ENCODE peak calls at places on chromosomes 6 and 20, in four cellular contexts. F is NCI-H1694, G is lung, N is T-helper 17 cell. T is an unnamed sample.

GRCh38 chr6:30954631-30955366 is 14.0 kb downstream of the MUCL3 start:
- DNase-seq in F (no peak), G (no peak), N (no peak), T (no peak)

GRCh38 chr6:7051780-7052440 is 55.9 kb upstream of the RREB1 start:
- DNase-seq in F (peak), G (peak), N (peak), T (peak)

GRCh38 chr20:34713194-34713943 is 9.2 kb downstream of the TP53INP2 start:
- DNase-seq in F (peak), G (no peak), N (no peak), T (no peak)

GRCh38 chr20:37356387-37356786 is 10.4 kb downstream of the SRC start:
- DNase-seq in F (no peak), G (peak), N (no peak), T (no peak)

GRCh38 chr6:54419885-54420284 is 111.6 kb downstream of the TINAG start:
- DNase-seq in F (no peak), G (no peak), N (no peak), T (no peak)

GRCh38 chr6:97189767-97190166 is 93.2 kb downstream of the MMS22L start:
- DNase-seq in F (no peak), G (no peak), N (no peak), T (no peak)

GRCh38 chr6:13260831-13261230 is 67.5 kb downstream of the TBC1D7 start:
- DNase-seq in F (no peak), G (no peak), N (no peak), T (no peak)

GRCh38 chr6:93550551-93551276 is 131.4 kb upstream of the EPHA7 start:
- DNase-seq in F (peak), G (no peak), N (no peak), T (no peak)

GRCh38 chr6:27078734-27079357 is 168.7 kb upstream of the PRSS16 start:
- DNase-seq in F (peak), G (peak), N (no peak), T (peak)

GRCh38 chr6:121093928-121094327 is 240.4 kb downstream of the TBC1D32 start:
- DNase-seq in F (no peak), G (no peak), N (no peak), T (no peak)

GRCh38 chr20:21214431-21214830 is 88.5 kb downstream of the KIZ start:
- DNase-seq in F (no peak), G (no peak), N (no peak), T (no peak)

GRCh38 chr6:148524976-148525375 is 182.3 kb downstream of the SASH1 start:
- DNase-seq in F (no peak), G (no peak), N (no peak), T (no peak)

GRCh38 chr6:41258196-41258493 is 28.3 kb downstream of the TREM1 start:
- DNase-seq in F (peak), G (no peak), N (no peak), T (no peak)

GRCh38 chr20:62496525-62497218 is 20.9 kb upstream of the GATA5 start:
- DNase-seq in F (peak), G (no peak), N (no peak), T (no peak)

GRCh38 chr6:1917628-1918371 is 308.1 kb downstream of the FOXC1 start:
- DNase-seq in F (no peak), G (no peak), N (no peak), T (no peak)

GRCh38 chr6:11732036-11732545 is 46.5 kb downstream of the ADTRP start:
- DNase-seq in F (no peak), G (peak), N (no peak), T (peak)

GRCh38 chr6:36592221-36592655 is 1.9 kb upstream of the SRSF3 start:
- DNase-seq in F (no peak), G (no peak), N (no peak), T (peak)

GRCh38 chr6:10101551-10102252 is 313.2 kb downstream of the TFAP2A start:
- DNase-seq in F (no peak), G (no peak), N (no peak), T (no peak)

GRCh38 chr20:6055161-6055783 is 1.4 kb upstream of the LRRN4 start:
- DNase-seq in F (no peak), G (no peak), N (no peak), T (no peak)

GRCh38 chr6:23568292-23568691 is 557.7 kb upstream of the NRSN1 start:
- DNase-seq in F (no peak), G (no peak), N (no peak), T (no peak)

GRCh38 chr6:42960243-42961019 is at the start of gene GNMT:
- DNase-seq in F (no peak), G (peak), N (peak), T (peak)

GRCh38 chr6:47434372-47435253 is 43.0 kb upstream of the CD2AP start:
- DNase-seq in F (no peak), G (no peak), N (no peak), T (no peak)

GRCh38 chr20:38692436-38693411 is 31.6 kb upstream of the SLC32A1 start:
- DNase-seq in F (no peak), G (no peak), N (peak), T (no peak)

GRCh38 chr6:38346291-38347079 is 293.2 kb downstream of the BTBD9 start:
- DNase-seq in F (no peak), G (no peak), N (no peak), T (no peak)

GRCh38 chr20:34262488-34263288 is 21.5 kb downstream of the ASIP start:
- DNase-seq in F (no peak), G (no peak), N (no peak), T (no peak)

GRCh38 chr6:7215140-7215539 is 97.9 kb downstream of the SSR1 start:
- DNase-seq in F (no peak), G (no peak), N (no peak), T (no peak)

GRCh38 chr6:77487808-77488425 is 24.6 kb upstream of the HTR1B start:
- DNase-seq in F (no peak), G (no peak), N (no peak), T (no peak)

GRCh38 chr20:31666258-31667042 is 28.7 kb downstream of the COX4I2 start:
- DNase-seq in F (no peak), G (peak), N (no peak), T (no peak)

GRCh38 chr6:37369321-37370196 is 15.8 kb downstream of the RNF8 start:
- DNase-seq in F (no peak), G (no peak), N (no peak), T (no peak)